ENCODE peak calls at places on chromosomes 16 and 17, in nine cellular contexts. Z is heart right ventricle; A is fibroblast of mammary gland; B is posterior cingulate gyrus; W is H54; F is amygdala; U is adrenal gland; C is endothelial cell; R is activated CD8-positive, alpha-beta T cell treated with anti-CD3 and anti-CD28 coated beads for 36 hours. D is an unnamed sample.

GRCh38 chr16:66511615-66512500 is 38.1 kb downstream of the TK2 start:
- DNase-seq in W (peak), C (no peak), B (no peak), U (peak), A (peak), R (no peak), F (no peak), Z (no peak), D (peak)

GRCh38 chr17:74631468-74632195 is 8.1 kb upstream of the CD300E start:
- DNase-seq in U (no peak), W (no peak), R (no peak), B (no peak), F (no peak), Z (no peak), C (no peak), A (peak), D (peak)

GRCh38 chr17:2259769-2260536 is 43.6 kb downstream of the SMG6 start:
- DNase-seq in C (no peak), B (no peak), Z (no peak), F (no peak), R (peak), A (peak), W (no peak), U (no peak), D (peak)

GRCh38 chr17:75240394-75241142 is 20.8 kb downstream of the GGA3 start:
- DNase-seq in B (peak), R (peak), U (no peak), C (peak), W (peak), F (no peak), Z (no peak), A (peak), D (peak)

GRCh38 chr17:28552201-28552999 is at the start of gene UNC119:
- DNase-seq in C (peak), W (peak), R (peak), B (peak), U (peak), F (peak), A (peak), Z (peak), D (peak)

GRCh38 chr16:1089822-1090619 is 6.0 kb downstream of the C1QTNF8 start:
- DNase-seq in R (no peak), F (no peak), U (peak), B (no peak), W (no peak), C (no peak), A (no peak), Z (peak), D (no peak)

GRCh38 chr17:78442648-78443128 is 64.2 kb downstream of the PGS1 start:
- DNase-seq in W (no peak), R (no peak), Z (peak), C (no peak), A (peak), F (no peak), U (peak), B (peak), D (peak)

GRCh38 chr17:47717845-47718621 is 15.0 kb upstream of the TBX21 start:
- DNase-seq in U (no peak), W (no peak), R (peak), F (no peak), B (no peak), A (peak), Z (no peak), C (no peak), D (peak)

GRCh38 chr17:78669975-78670518 is 92.9 kb upstream of the DNAH17 start:
- DNase-seq in B (no peak), F (no peak), Z (no peak), W (no peak), C (no peak), A (no peak), U (no peak), R (no peak), D (no peak)

GRCh38 chr16:14179116-14179515 is 108.0 kb downstream of the MRTFB start:
- DNase-seq in B (no peak), F (no peak), W (no peak), U (no peak), C (no peak), R (no peak), Z (no peak), A (peak), D (peak)

GRCh38 chr16:89149386-89149785 is 22.2 kb upstream of the CDH15 start:
- DNase-seq in R (no peak), W (no peak), B (no peak), C (no peak), U (no peak), F (no peak), Z (no peak), A (no peak), D (no peak)

GRCh38 chr16:82769845-82770244 is 143.1 kb downstream of the CDH13 start:
- DNase-seq in Z (no peak), F (peak), R (no peak), A (no peak), U (peak), W (no peak), B (peak), C (no peak), D (no peak)

GRCh38 chr17:45092932-45093430 is 31.9 kb downstream of the NMT1 start:
- DNase-seq in C (no peak), W (peak), F (peak), B (peak), R (no peak), Z (peak), U (peak), A (peak), D (peak)

GRCh38 chr17:82292251-82293154 is 19.0 kb upstream of the CSNK1D start:
- DNase-seq in Z (peak), A (peak), R (peak), F (peak), B (peak), U (peak), C (peak), W (peak), D (peak)

GRCh38 chr17:71163121-71163812 is 957.6 kb upstream of the SOX9 start:
- DNase-seq in F (no peak), A (no peak), R (no peak), B (no peak), Z (no peak), C (no peak), U (no peak), W (no peak), D (no peak)

GRCh38 chr16:71878911-71879310 is 5.1 kb downstream of the ZNF821 start:
- DNase-seq in A (no peak), W (no peak), R (no peak), C (no peak), B (no peak), U (no peak), F (no peak), Z (no peak), D (no peak)

GRCh38 chr17:6671431-6671830 is 19.9 kb downstream of the C17orf100 start:
- DNase-seq in U (no peak), C (no peak), Z (no peak), B (no peak), R (no peak), F (no peak), W (no peak), A (no peak), D (no peak)

GRCh38 chr16:30434852-30435251 is 5.0 kb upstream of the DCTPP1 start:
- DNase-seq in R (peak), W (no peak), B (no peak), U (no peak), F (no peak), Z (no peak), C (no peak), A (no peak), D (no peak)

GRCh38 chr17:15966879-15967248 is 21.9 kb downstream of the ADORA2B start:
- DNase-seq in B (no peak), U (no peak), R (no peak), A (no peak), C (no peak), F (no peak), W (peak), Z (no peak), D (no peak)

GRCh38 chr17:72631568-72631967 is 460.9 kb downstream of the SLC39A11 start:
- DNase-seq in C (no peak), F (no peak), W (no peak), U (no peak), Z (no peak), A (no peak), R (no peak), B (no peak), D (no peak)

GRCh38 chr17:45170976-45171337 is 9.3 kb downstream of the HEXIM2 start:
- DNase-seq in B (peak), R (no peak), F (no peak), Z (peak), A (peak), C (no peak), W (peak), U (peak), D (peak)

GRCh38 chr17:61196302-61196704 is 203.3 kb upstream of the TBX2 start:
- DNase-seq in A (no peak), C (no peak), F (no peak), Z (no peak), U (no peak), W (no peak), R (no peak), B (no peak), D (no peak)

GRCh38 chr16:67454104-67454503 is 23.2 kb downstream of the HSD11B2 start:
- DNase-seq in W (no peak), U (no peak), R (no peak), F (no peak), A (no peak), C (no peak), B (no peak), Z (no peak), D (no peak)

GRCh38 chr16:19913306-19913717 is 28.7 kb upstream of the GPRC5B start:
- DNase-seq in U (no peak), A (peak), R (no peak), W (no peak), F (no peak), Z (no peak), C (no peak), B (no peak), D (peak)

GRCh38 chr17:20284018-20284417 is 183.3 kb downstream of the LGALS9B start:
- DNase-seq in R (no peak), A (no peak), F (no peak), C (no peak), W (no peak), B (no peak), Z (no peak), U (no peak), D (no peak)

GRCh38 chr16:81813648-81814047 is 34.6 kb downstream of the PLCG2 start:
- DNase-seq in F (no peak), U (no peak), C (no peak), A (no peak), W (no peak), B (no peak), Z (no peak), R (no peak), D (no peak)

GRCh38 chr17:29155235-29155965 is 24.8 kb downstream of the MYO18A start:
- DNase-seq in Z (no peak), C (no peak), A (no peak), U (peak), F (no peak), B (no peak), R (peak), W (peak), D (peak)

GRCh38 chr17:39551879-39552278 is 55.8 kb downstream of the NEUROD2 start:
- DNase-seq in R (no peak), U (peak), F (no peak), W (no peak), C (no peak), Z (no peak), B (no peak), A (peak), D (peak)

GRCh38 chr16:22926105-22926751 is 112.3 kb downstream of the HS3ST2 start:
- DNase-seq in W (no peak), Z (peak), A (no peak), C (no peak), R (no peak), B (no peak), U (no peak), F (no peak), D (no peak)